ENCODE peak calls at places on chromosomes 7 and 10, in four cellular contexts. A is nephron progenitor cell, N is cardiac fibroblast, R is suprapubic skin. P is an unnamed sample.

GRCh38 chr7:124276005-124276606 is 243.2 kb upstream of the TMEM229A start:
- DNase-seq in A (peak), N (peak), R (no peak), P (no peak)

GRCh38 chr10:20598590-20598989 is 298.5 kb downstream of the NEBL start:
- DNase-seq in A (no peak), N (peak), R (peak), P (no peak)

GRCh38 chr10:95451150-95451549 is 110.0 kb downstream of the SORBS1 start:
- DNase-seq in A (no peak), N (no peak), R (no peak), P (no peak)

GRCh38 chr7:157597562-157597961 is 260.8 kb downstream of the DNAJB6 start:
- DNase-seq in A (no peak), N (no peak), R (no peak), P (no peak)

GRCh38 chr10:79387466-79387973 is 40.3 kb downstream of the PPIF start:
- DNase-seq in A (no peak), N (no peak), R (no peak), P (peak)

GRCh38 chr10:12586724-12587123 is 237.4 kb downstream of the CAMK1D start:
- DNase-seq in A (no peak), N (no peak), R (no peak), P (no peak)

GRCh38 chr10:26311383-26311940 is 94.9 kb downstream of the GAD2 start:
- DNase-seq in A (peak), N (no peak), R (no peak), P (no peak)

GRCh38 chr10:120480065-120480600 is 23.1 kb downstream of the PLPP4 start:
- DNase-seq in A (no peak), N (no peak), R (no peak), P (no peak)

GRCh38 chr7:44149571-44150465 is 8.7 kb upstream of the MYL7 start:
- DNase-seq in A (no peak), N (no peak), R (no peak), P (no peak)

GRCh38 chr10:71970869-71971268 is 6.7 kb downstream of the CHST3 start:
- DNase-seq in A (no peak), N (no peak), R (no peak), P (no peak)

GRCh38 chr10:75236178-75236825 is 545 bp upstream of the COMTD1 start:
- DNase-seq in A (no peak), N (no peak), R (no peak), P (no peak)

GRCh38 chr7:39910108-39910869 is 39.8 kb upstream of the CDK13 start:
- DNase-seq in A (no peak), N (peak), R (no peak), P (peak)

GRCh38 chr7:47576031-47576908 is 5.6 kb downstream of the TNS3 start:
- DNase-seq in A (no peak), N (no peak), R (no peak), P (no peak)

GRCh38 chr7:92830532-92831110 is 5.8 kb downstream of the CDK6 start:
- DNase-seq in A (no peak), N (no peak), R (no peak), P (no peak)

GRCh38 chr7:55133630-55134392 is 115.0 kb downstream of the EGFR start:
- DNase-seq in A (no peak), N (peak), R (peak), P (peak)

GRCh38 chr10:601356-601963 is 88.0 kb downstream of the DIP2C start:
- DNase-seq in A (no peak), N (no peak), R (no peak), P (peak)

GRCh38 chr10:119441151-119441821 is 101.2 kb downstream of the RGS10 start:
- DNase-seq in A (no peak), N (peak), R (peak), P (no peak)

GRCh38 chr10:111384556-111384955 is 307.7 kb downstream of the ADRA2A start:
- DNase-seq in A (no peak), N (no peak), R (no peak), P (no peak)

GRCh38 chr7:113071465-113071864 is 15.2 kb downstream of the GPR85 start:
- DNase-seq in A (no peak), N (peak), R (no peak), P (no peak)

GRCh38 chr10:4654496-4654895 is 171.5 kb upstream of the AKR1E2 start:
- DNase-seq in A (no peak), N (no peak), R (no peak), P (no peak)

GRCh38 chr7:2714636-2715035 is 26.6 kb downstream of the AMZ1 start:
- DNase-seq in A (no peak), N (no peak), R (no peak), P (no peak)

GRCh38 chr7:152342796-152343195 is 93.0 kb downstream of the KMT2C start:
- DNase-seq in A (no peak), N (no peak), R (no peak), P (no peak)

GRCh38 chr7:23346316-23346715 is 47.2 kb downstream of the MALSU1 start:
- DNase-seq in A (no peak), N (no peak), R (no peak), P (no peak)

GRCh38 chr7:15158141-15158810 is 255.7 kb upstream of the DGKB start:
- DNase-seq in A (no peak), N (peak), R (no peak), P (no peak)

GRCh38 chr7:12730523-12730922 is 43.1 kb downstream of the ARL4A start:
- DNase-seq in A (no peak), N (no peak), R (no peak), P (no peak)

GRCh38 chr10:33350041-33350440 is 15.6 kb upstream of the NRP1 start:
- DNase-seq in A (no peak), N (no peak), R (no peak), P (no peak)

GRCh38 chr7:17019106-17019505 is 137.3 kb upstream of the AGR3 start:
- DNase-seq in A (no peak), N (no peak), R (no peak), P (no peak)

GRCh38 chr7:19405546-19405945 is 260.3 kb upstream of the FERD3L start:
- DNase-seq in A (no peak), N (peak), R (no peak), P (no peak)

GRCh38 chr7:149831730-149832219 is 6.4 kb upstream of the ZNF862 start:
- DNase-seq in A (peak), N (no peak), R (no peak), P (no peak)

GRCh38 chr7:149830997-149831729 is 7.0 kb upstream of the ZNF862 start:
- DNase-seq in A (no peak), N (no peak), R (no peak), P (no peak)

GRCh38 chr7:149833495-149834130 is 4.6 kb upstream of the ZNF862 start:
- DNase-seq in A (no peak), N (no peak), R (no peak), P (no peak)

GRCh38 chr7:149834601-149835000 is 3.6 kb upstream of the ZNF862 start:
- DNase-seq in A (no peak), N (no peak), R (no peak), P (no peak)

DNA sequence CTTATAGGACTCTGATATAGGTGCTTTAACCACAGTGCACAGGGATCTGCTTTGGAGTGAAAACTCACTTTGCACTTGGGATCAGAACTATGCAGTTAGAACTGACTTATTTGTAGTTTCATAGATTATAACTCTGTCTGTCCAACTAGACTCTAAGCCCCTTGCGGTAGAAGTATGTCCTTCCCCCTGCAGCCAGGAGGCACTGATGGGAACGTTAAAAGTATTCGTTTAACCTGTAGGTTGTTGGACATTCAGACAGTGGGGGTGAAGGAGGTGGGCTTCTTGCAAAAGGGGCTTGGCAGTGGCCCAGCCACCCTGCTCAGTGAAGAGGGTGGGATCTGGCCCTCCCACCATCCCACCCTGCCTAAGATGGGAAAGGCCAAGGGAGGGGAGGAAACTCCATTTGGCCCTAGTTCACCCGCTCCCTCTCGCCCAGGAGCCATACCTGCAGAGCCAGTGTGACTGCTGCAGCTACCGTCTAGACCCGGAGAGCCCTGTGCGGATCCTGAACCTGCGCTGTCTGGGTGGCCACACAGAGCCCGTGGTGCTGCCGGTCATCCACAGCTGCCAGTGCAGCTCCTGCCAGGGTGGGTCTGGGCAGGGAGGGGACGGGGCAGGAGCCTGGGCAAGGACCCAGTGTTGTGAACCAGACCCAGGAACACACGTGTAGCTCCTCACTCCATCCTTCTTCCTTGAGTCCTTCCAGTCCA is 5.7 kb upstream of the ZNF862 start:
- DNase-seq in A (no peak), N (no peak), R (no peak), P (no peak)
- TF ChIP-seq CTCF in A (no peak), N (no peak), R (no peak), P (no peak)

GRCh38 chr7:132575987-132576722 is at the start of gene PLXNA4:
- DNase-seq in A (peak), N (no peak), R (no peak), P (no peak)

GRCh38 chr7:132577206-132578049 is 1.2 kb upstream of the PLXNA4 start:
- DNase-seq in A (peak), N (peak), R (peak), P (peak)

GRCh38 chr7:132576723-132577089 is 436 bp upstream of the PLXNA4 start:
- DNase-seq in A (no peak), N (no peak), R (no peak), P (no peak)

GRCh38 chr7:132574281-132574680 is 2.0 kb downstream of the PLXNA4 start:
- DNase-seq in A (no peak), N (no peak), R (no peak), P (no peak)

GRCh38 chr7:132575336-132575986 is 809 bp downstream of the PLXNA4 start:
- DNase-seq in A (peak), N (peak), R (no peak), P (no peak)
- TF ChIP-seq CTCF in A (no peak), N (peak), R (no peak), P (peak)

GRCh38 chr7:24885305-24885704 is 94.7 kb downstream of the OSBPL3 start:
- DNase-seq in A (no peak), N (no peak), R (no peak), P (no peak)
- TF ChIP-seq CTCF in A (no peak), N (no peak), R (no peak), P (no peak)

GRCh38 chr7:129952653-129953560 is at the start of gene UBE2H:
- DNase-seq in A (peak), N (peak), R (peak), P (peak)

GRCh38 chr7:129951076-129952011 is 1.4 kb downstream of the UBE2H start:
- DNase-seq in A (peak), N (no peak), R (peak), P (no peak)

GRCh38 chr7:129950191-129950940 is 2.4 kb downstream of the UBE2H start:
- DNase-seq in A (no peak), N (no peak), R (peak), P (no peak)

GRCh38 chr7:129949292-129950133 is 3.2 kb downstream of the UBE2H start:
- DNase-seq in A (peak), N (peak), R (peak), P (no peak)

DNA sequence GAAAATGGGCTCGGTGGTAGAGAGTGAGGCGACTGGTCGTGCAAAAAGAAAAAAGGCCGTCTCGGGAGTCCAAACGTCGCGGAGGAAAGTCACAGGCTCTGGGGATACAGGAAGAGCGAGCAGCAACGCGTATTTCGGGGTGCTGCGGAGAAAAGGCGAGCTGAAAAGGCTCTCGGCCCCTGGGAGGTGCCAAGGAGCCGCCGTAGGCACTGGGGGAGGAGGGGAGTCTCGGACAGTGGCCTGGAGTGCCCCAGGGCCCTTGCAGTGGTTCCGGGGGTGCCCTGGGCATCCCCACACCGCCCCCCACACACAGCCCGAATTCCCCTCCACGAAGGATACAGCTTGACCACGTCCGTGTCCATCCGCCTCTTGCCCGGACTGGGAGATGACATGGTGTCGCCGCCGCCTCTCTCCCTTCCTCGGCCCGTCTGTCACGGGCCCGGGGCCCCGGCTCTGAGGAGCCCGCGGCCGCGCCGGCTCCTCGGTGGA is 552 bp downstream of the UBE2H start:
- DNase-seq in A (no peak), N (no peak), R (peak), P (no peak)
- TF ChIP-seq CTCF in A (no peak), N (no peak), R (no peak), P (no peak)

GRCh38 chr10:94042001-94042813 is 48.5 kb downstream of the PLCE1 start:
- DNase-seq in A (no peak), N (peak), R (no peak), P (no peak)
- TF ChIP-seq CTCF in A (no peak), N (peak), R (no peak), P (peak)

GRCh38 chr7:85097844-85098243 is 89.0 kb downstream of the SEMA3D start:
- DNase-seq in A (no peak), N (no peak), R (no peak), P (no peak)
- TF ChIP-seq CTCF in A (no peak), N (no peak), R (no peak), P (no peak)